ENCODE peak calls at places on chromosomes 4 and X, in six cellular contexts. F is AG09309; B is adrenal gland; P is stimulated activated CD4-positive, alpha-beta T cell treated with anti-CD3 and anti-CD28 coated beads, Interleukin-12 subunit alpha, Interleukin-12 subunit beta, amount 100 ng/mL, for 24 hours; A is caudate nucleus; V is lower lobe of right lung. G is an unnamed sample.

GRCh38 chr4:39044364-39044946 is 12.2 kb upstream of the TMEM156 start:
- DNase-seq in F (peak; percentile 32), B (peak; percentile 97), P (peak; percentile 99), A (peak; percentile 61), V (peak; percentile 93), G (peak; percentile 95)

GRCh38 chr4:109302366-109303140 is at the start of gene COL25A1:
- DNase-seq in F (no peak), B (peak; percentile 18), P (peak; percentile 38), A (peak; percentile 14), V (peak; percentile 66), G (peak; percentile 12)

GRCh38 chrX:86016189-86016588 is 31.2 kb downstream of the CHM start:
- DNase-seq in F (no peak), B (no peak), P (no peak), A (no peak), V (no peak), G (no peak)

GRCh38 chr4:66160606-66161005 is 490.3 kb upstream of the EPHA5 start:
- DNase-seq in F (no peak), B (no peak), P (no peak), A (no peak), V (no peak), G (no peak)

GRCh38 chr4:8146158-8146557 is 12.5 kb downstream of the ABLIM2 start:
- DNase-seq in F (no peak), B (no peak), P (no peak), A (no peak), V (no peak), G (no peak)

GRCh38 chr4:131344761-131345160 is 1804.3 kb upstream of the PCDH10 start:
- DNase-seq in F (no peak), B (no peak), P (no peak), A (no peak), V (no peak), G (no peak)

GRCh38 chrX:124018031-124018430 is 56.5 kb downstream of the STAG2 start:
- DNase-seq in F (no peak), B (no peak), P (no peak), A (no peak), V (no peak), G (no peak)

GRCh38 chrX:119880552-119881437 is 9.2 kb downstream of the NDUFA1 start:
- DNase-seq in F (peak; percentile 14), B (peak; percentile 40), P (no peak), A (no peak), V (no peak), G (no peak)

GRCh38 chr4:183096276-183096965 is 2.6 kb upstream of the WWC2 start:
- DNase-seq in F (no peak), B (no peak), P (no peak), A (no peak), V (no peak), G (no peak)

GRCh38 chr4:174717788-174718187 is 111.3 kb downstream of the GLRA3 start:
- DNase-seq in F (no peak), B (no peak), P (no peak), A (no peak), V (no peak), G (no peak)

GRCh38 chr4:124534133-124534532 is 178.4 kb downstream of the ANKRD50 start:
- DNase-seq in F (no peak), B (no peak), P (no peak), A (no peak), V (no peak), G (no peak)

GRCh38 chr4:38488891-38489861 is 174.8 kb upstream of the KLF3 start:
- DNase-seq in F (no peak), B (no peak), P (no peak), A (no peak), V (no peak), G (no peak)

GRCh38 chr4:26458104-26458503 is 32.2 kb downstream of the CCKAR start:
- DNase-seq in F (peak; percentile 17), B (no peak), P (no peak), A (no peak), V (no peak), G (no peak)

GRCh38 chrX:123425904-123426303 is 241.8 kb downstream of the GRIA3 start:
- DNase-seq in F (no peak), B (no peak), P (no peak), A (no peak), V (no peak), G (no peak)

GRCh38 chrX:100358766-100359165 is 51.3 kb downstream of the PCDH19 start:
- DNase-seq in F (no peak), B (no peak), P (no peak), A (no peak), V (no peak), G (no peak)

GRCh38 chr4:142158980-142159379 is 522.6 kb downstream of the IL15 start:
- DNase-seq in F (no peak), B (no peak), P (no peak), A (no peak), V (no peak), G (no peak)

GRCh38 chr4:19678763-19679162 is 572.9 kb upstream of the SLIT2 start:
- DNase-seq in F (peak; percentile 37), B (no peak), P (no peak), A (no peak), V (no peak), G (no peak)

GRCh38 chr4:168612435-168613139 is 115.7 kb downstream of the PALLD start:
- DNase-seq in F (no peak), B (no peak), P (no peak), A (no peak), V (no peak), G (no peak)

GRCh38 chr4:150722908-150723362 is 141.0 kb downstream of the MAB21L2 start:
- DNase-seq in F (no peak), B (peak; percentile 96), P (no peak), A (no peak), V (peak; percentile 79), G (no peak)

GRCh38 chrX:104270212-104270611 is 15.5 kb upstream of the ESX1 start:
- DNase-seq in F (no peak), B (no peak), P (no peak), A (no peak), V (no peak), G (no peak)

GRCh38 chr4:165563851-165564250 is 185.0 kb downstream of the CPE start:
- DNase-seq in F (no peak), B (no peak), P (no peak), A (no peak), V (no peak), G (no peak)

GRCh38 chr4:87354168-87355102 is 31.8 kb upstream of the HSD17B13 start:
- DNase-seq in F (peak; percentile 7), B (peak; percentile 19), P (no peak), A (no peak), V (no peak), G (no peak)

GRCh38 chr4:90064196-90064595 is 63.0 kb upstream of the CCSER1 start:
- DNase-seq in F (no peak), B (no peak), P (no peak), A (no peak), V (no peak), G (no peak)

GRCh38 chr4:163172666-163173065 is 6.0 kb upstream of the NAF1 start:
- DNase-seq in F (no peak), B (no peak), P (no peak), A (no peak), V (no peak), G (no peak)

GRCh38 chrX:1012678-1013300 is 199.7 kb downstream of the CRLF2 start:
- DNase-seq in F (no peak), B (no peak), P (no peak), A (no peak), V (no peak), G (no peak)

GRCh38 chrX:17595456-17596035 is 141.7 kb upstream of the SCML1 start:
- DNase-seq in F (peak; percentile 29), B (no peak), P (no peak), A (no peak), V (no peak), G (no peak)

GRCh38 chr4:170497729-170498128 is 408.0 kb upstream of the AADAT start:
- DNase-seq in F (no peak), B (no peak), P (no peak), A (no peak), V (no peak), G (no peak)